ENCODE peak calls at places on chromosome 20, in nine cellular contexts. One of them, this sample, is unnamed.

GRCh38 chr20:24470031-24470781 is 777 bp downstream of the SYNDIG1 start:
- DNase-seq in fibroblast of mammary gland: no peak
- DNase-seq in EL: no peak
- DNase-seq in CD8-positive, alpha-beta memory T cell: no peak
- DNase-seq in fibroblast of lung: peak
- DNase-seq in HL-60: no peak
- DNase-seq in effector memory CD4-positive, alpha-beta T cell: no peak
- DNase-seq in lung microvascular endothelial cell: no peak
- DNase-seq in astrocyte of the spinal cord: peak
- DNase-seq in this sample: no peak

GRCh38 chr20:7387638-7388193 is 552.5 kb downstream of the HAO1 start:
- DNase-seq in lung microvascular endothelial cell: no peak
- DNase-seq in CD8-positive, alpha-beta memory T cell: no peak
- DNase-seq in effector memory CD4-positive, alpha-beta T cell: no peak
- DNase-seq in fibroblast of mammary gland: no peak
- DNase-seq in HL-60: no peak
- DNase-seq in EL: no peak
- DNase-seq in astrocyte of the spinal cord: no peak
- DNase-seq in fibroblast of lung: no peak
- DNase-seq in this sample: no peak

GRCh38 chr20:60372282-60372681 is 414.1 kb downstream of the CDH26 start:
- DNase-seq in effector memory CD4-positive, alpha-beta T cell: no peak
- DNase-seq in astrocyte of the spinal cord: no peak
- DNase-seq in lung microvascular endothelial cell: no peak
- DNase-seq in fibroblast of lung: no peak
- DNase-seq in CD8-positive, alpha-beta memory T cell: no peak
- DNase-seq in fibroblast of mammary gland: no peak
- DNase-seq in HL-60: no peak
- DNase-seq in EL: no peak
- DNase-seq in this sample: no peak

GRCh38 chr20:60365882-60366281 is 407.7 kb downstream of the CDH26 start:
- DNase-seq in HL-60: no peak
- DNase-seq in effector memory CD4-positive, alpha-beta T cell: no peak
- DNase-seq in EL: no peak
- DNase-seq in fibroblast of mammary gland: no peak
- DNase-seq in CD8-positive, alpha-beta memory T cell: no peak
- DNase-seq in lung microvascular endothelial cell: no peak
- DNase-seq in fibroblast of lung: no peak
- DNase-seq in astrocyte of the spinal cord: no peak
- DNase-seq in this sample: no peak

GRCh38 chr20:15654208-15654649 is 919.0 kb downstream of the KIF16B start:
- DNase-seq in EL: peak
- DNase-seq in fibroblast of lung: peak
- DNase-seq in lung microvascular endothelial cell: peak
- DNase-seq in CD8-positive, alpha-beta memory T cell: no peak
- DNase-seq in effector memory CD4-positive, alpha-beta T cell: no peak
- DNase-seq in astrocyte of the spinal cord: peak
- DNase-seq in fibroblast of mammary gland: peak
- DNase-seq in HL-60: peak
- DNase-seq in this sample: no peak

GRCh38 chr20:1712634-1713625 is 55.4 kb upstream of the SIRPG start:
- DNase-seq in fibroblast of lung: no peak
- DNase-seq in lung microvascular endothelial cell: no peak
- DNase-seq in EL: peak
- DNase-seq in astrocyte of the spinal cord: no peak
- DNase-seq in CD8-positive, alpha-beta memory T cell: no peak
- DNase-seq in effector memory CD4-positive, alpha-beta T cell: no peak
- DNase-seq in fibroblast of mammary gland: no peak
- DNase-seq in HL-60: no peak
- DNase-seq in this sample: no peak

GRCh38 chr20:10551732-10552724 is 116.9 kb downstream of the SLX4IP start:
- DNase-seq in astrocyte of the spinal cord: peak
- DNase-seq in HL-60: peak
- DNase-seq in lung microvascular endothelial cell: no peak
- DNase-seq in fibroblast of lung: no peak
- DNase-seq in CD8-positive, alpha-beta memory T cell: no peak
- DNase-seq in EL: no peak
- DNase-seq in effector memory CD4-positive, alpha-beta T cell: no peak
- DNase-seq in fibroblast of mammary gland: no peak
- DNase-seq in this sample: no peak

GRCh38 chr20:34043025-34043424 is 49.3 kb downstream of the RALY start:
- DNase-seq in HL-60: no peak
- DNase-seq in EL: no peak
- DNase-seq in lung microvascular endothelial cell: no peak
- DNase-seq in CD8-positive, alpha-beta memory T cell: no peak
- DNase-seq in effector memory CD4-positive, alpha-beta T cell: no peak
- DNase-seq in fibroblast of mammary gland: no peak
- DNase-seq in astrocyte of the spinal cord: no peak
- DNase-seq in fibroblast of lung: no peak
- DNase-seq in this sample: no peak

GRCh38 chr20:63322146-63322922 is 29.3 kb downstream of the COL20A1 start:
- DNase-seq in HL-60: no peak
- DNase-seq in astrocyte of the spinal cord: no peak
- DNase-seq in CD8-positive, alpha-beta memory T cell: no peak
- DNase-seq in EL: no peak
- DNase-seq in fibroblast of lung: no peak
- DNase-seq in effector memory CD4-positive, alpha-beta T cell: no peak
- DNase-seq in fibroblast of mammary gland: no peak
- DNase-seq in lung microvascular endothelial cell: no peak
- DNase-seq in this sample: no peak

GRCh38 chr20:47950103-47950502 is 164.8 kb upstream of the SULF2 start:
- DNase-seq in fibroblast of mammary gland: peak
- DNase-seq in EL: peak
- DNase-seq in effector memory CD4-positive, alpha-beta T cell: no peak
- DNase-seq in fibroblast of lung: peak
- DNase-seq in astrocyte of the spinal cord: no peak
- DNase-seq in CD8-positive, alpha-beta memory T cell: no peak
- DNase-seq in HL-60: no peak
- DNase-seq in lung microvascular endothelial cell: peak
- DNase-seq in this sample: no peak

GRCh38 chr20:40965671-40966070 is 63.0 kb upstream of the TOP1 start:
- DNase-seq in astrocyte of the spinal cord: no peak
- DNase-seq in lung microvascular endothelial cell: no peak
- DNase-seq in HL-60: no peak
- DNase-seq in CD8-positive, alpha-beta memory T cell: no peak
- DNase-seq in EL: no peak
- DNase-seq in fibroblast of mammary gland: no peak
- DNase-seq in effector memory CD4-positive, alpha-beta T cell: no peak
- DNase-seq in fibroblast of lung: no peak
- DNase-seq in this sample: no peak

GRCh38 chr20:15076785-15077184 is 739.4 kb upstream of the FLRT3 start:
- DNase-seq in effector memory CD4-positive, alpha-beta T cell: no peak
- DNase-seq in EL: no peak
- DNase-seq in lung microvascular endothelial cell: no peak
- DNase-seq in fibroblast of lung: no peak
- DNase-seq in astrocyte of the spinal cord: no peak
- DNase-seq in CD8-positive, alpha-beta memory T cell: no peak
- DNase-seq in HL-60: no peak
- DNase-seq in fibroblast of mammary gland: no peak
- DNase-seq in this sample: no peak

GRCh38 chr20:1569417-1569861 is 11.9 kb upstream of the SIRPD start:
- DNase-seq in fibroblast of mammary gland: peak
- DNase-seq in HL-60: peak
- DNase-seq in lung microvascular endothelial cell: no peak
- DNase-seq in CD8-positive, alpha-beta memory T cell: no peak
- DNase-seq in effector memory CD4-positive, alpha-beta T cell: no peak
- DNase-seq in astrocyte of the spinal cord: no peak
- DNase-seq in EL: peak
- DNase-seq in fibroblast of lung: peak
- DNase-seq in this sample: peak

GRCh38 chr20:10985536-10985935 is 311.7 kb upstream of the JAG1 start:
- DNase-seq in lung microvascular endothelial cell: peak
- DNase-seq in astrocyte of the spinal cord: peak
- DNase-seq in HL-60: no peak
- DNase-seq in CD8-positive, alpha-beta memory T cell: no peak
- DNase-seq in fibroblast of mammary gland: peak
- DNase-seq in EL: peak
- DNase-seq in effector memory CD4-positive, alpha-beta T cell: no peak
- DNase-seq in fibroblast of lung: peak
- DNase-seq in this sample: peak

GRCh38 chr20:7859371-7859802 is 80.9 kb downstream of the HAO1 start:
- DNase-seq in CD8-positive, alpha-beta memory T cell: no peak
- DNase-seq in effector memory CD4-positive, alpha-beta T cell: no peak
- DNase-seq in fibroblast of mammary gland: peak
- DNase-seq in HL-60: peak
- DNase-seq in fibroblast of lung: peak
- DNase-seq in lung microvascular endothelial cell: peak
- DNase-seq in EL: peak
- DNase-seq in astrocyte of the spinal cord: peak
- DNase-seq in this sample: peak

GRCh38 chr20:32450484-32451061 is 92.4 kb downstream of the ASXL1 start:
- DNase-seq in astrocyte of the spinal cord: no peak
- DNase-seq in fibroblast of mammary gland: no peak
- DNase-seq in CD8-positive, alpha-beta memory T cell: no peak
- DNase-seq in lung microvascular endothelial cell: no peak
- DNase-seq in EL: no peak
- DNase-seq in fibroblast of lung: no peak
- DNase-seq in effector memory CD4-positive, alpha-beta T cell: no peak
- DNase-seq in HL-60: no peak
- DNase-seq in this sample: no peak

GRCh38 chr20:61901421-61902212 is 164.1 kb downstream of the TAF4 start:
- DNase-seq in lung microvascular endothelial cell: no peak
- DNase-seq in astrocyte of the spinal cord: no peak
- DNase-seq in HL-60: no peak
- DNase-seq in fibroblast of mammary gland: no peak
- DNase-seq in EL: peak
- DNase-seq in effector memory CD4-positive, alpha-beta T cell: no peak
- DNase-seq in fibroblast of lung: peak
- DNase-seq in CD8-positive, alpha-beta memory T cell: no peak
- DNase-seq in this sample: no peak

GRCh38 chr20:967796-968742 is 34.0 kb downstream of the RSPO4 start:
- DNase-seq in astrocyte of the spinal cord: peak
- DNase-seq in CD8-positive, alpha-beta memory T cell: no peak
- DNase-seq in effector memory CD4-positive, alpha-beta T cell: no peak
- DNase-seq in EL: peak
- DNase-seq in HL-60: peak
- DNase-seq in fibroblast of mammary gland: peak
- DNase-seq in lung microvascular endothelial cell: peak
- DNase-seq in fibroblast of lung: peak
- DNase-seq in this sample: no peak

GRCh38 chr20:48886811-48887210 is 34.7 kb upstream of the ARFGEF2 start:
- DNase-seq in CD8-positive, alpha-beta memory T cell: no peak
- DNase-seq in fibroblast of lung: no peak
- DNase-seq in lung microvascular endothelial cell: no peak
- DNase-seq in astrocyte of the spinal cord: no peak
- DNase-seq in EL: no peak
- DNase-seq in HL-60: no peak
- DNase-seq in fibroblast of mammary gland: no peak
- DNase-seq in effector memory CD4-positive, alpha-beta T cell: no peak
- DNase-seq in this sample: no peak

GRCh38 chr20:19176483-19176882 is 36.0 kb upstream of the SLC24A3 start:
- DNase-seq in EL: no peak
- DNase-seq in lung microvascular endothelial cell: no peak
- DNase-seq in fibroblast of mammary gland: no peak
- DNase-seq in effector memory CD4-positive, alpha-beta T cell: no peak
- DNase-seq in CD8-positive, alpha-beta memory T cell: no peak
- DNase-seq in HL-60: no peak
- DNase-seq in fibroblast of lung: no peak
- DNase-seq in astrocyte of the spinal cord: no peak
- DNase-seq in this sample: no peak

GRCh38 chr20:10978713-10979112 is 304.9 kb upstream of the JAG1 start:
- DNase-seq in fibroblast of lung: no peak
- DNase-seq in CD8-positive, alpha-beta memory T cell: no peak
- DNase-seq in EL: no peak
- DNase-seq in effector memory CD4-positive, alpha-beta T cell: no peak
- DNase-seq in fibroblast of mammary gland: no peak
- DNase-seq in lung microvascular endothelial cell: no peak
- DNase-seq in astrocyte of the spinal cord: no peak
- DNase-seq in HL-60: no peak
- DNase-seq in this sample: no peak

GRCh38 chr20:57656252-57656820 is 36.1 kb upstream of the ZBP1 start:
- DNase-seq in HL-60: no peak
- DNase-seq in EL: no peak
- DNase-seq in fibroblast of mammary gland: no peak
- DNase-seq in astrocyte of the spinal cord: no peak
- DNase-seq in lung microvascular endothelial cell: no peak
- DNase-seq in fibroblast of lung: no peak
- DNase-seq in effector memory CD4-positive, alpha-beta T cell: no peak
- DNase-seq in CD8-positive, alpha-beta memory T cell: no peak
- DNase-seq in this sample: no peak

GRCh38 chr20:17543531-17543961 is 12.4 kb upstream of the BFSP1 start:
- DNase-seq in CD8-positive, alpha-beta memory T cell: no peak
- DNase-seq in fibroblast of mammary gland: peak
- DNase-seq in HL-60: no peak
- DNase-seq in fibroblast of lung: peak
- DNase-seq in lung microvascular endothelial cell: no peak
- DNase-seq in EL: peak
- DNase-seq in effector memory CD4-positive, alpha-beta T cell: no peak
- DNase-seq in astrocyte of the spinal cord: peak
- DNase-seq in this sample: peak

GRCh38 chr20:25749667-25750066 is 53.0 kb upstream of the ZNF337 start:
- DNase-seq in astrocyte of the spinal cord: no peak
- DNase-seq in CD8-positive, alpha-beta memory T cell: no peak
- DNase-seq in EL: no peak
- DNase-seq in HL-60: no peak
- DNase-seq in fibroblast of mammary gland: no peak
- DNase-seq in lung microvascular endothelial cell: no peak
- DNase-seq in effector memory CD4-positive, alpha-beta T cell: no peak
- DNase-seq in fibroblast of lung: no peak
- DNase-seq in this sample: no peak

GRCh38 chr20:25139061-25139705 is 56.3 kb upstream of the ENTPD6 start:
- DNase-seq in fibroblast of mammary gland: no peak
- DNase-seq in effector memory CD4-positive, alpha-beta T cell: no peak
- DNase-seq in astrocyte of the spinal cord: no peak
- DNase-seq in EL: no peak
- DNase-seq in fibroblast of lung: no peak
- DNase-seq in CD8-positive, alpha-beta memory T cell: no peak
- DNase-seq in lung microvascular endothelial cell: peak
- DNase-seq in HL-60: no peak
- DNase-seq in this sample: no peak

GRCh38 chr20:19835533-19836222 is 77.6 kb downstream of the RIN2 start:
- DNase-seq in HL-60: no peak
- DNase-seq in fibroblast of lung: no peak
- DNase-seq in EL: no peak
- DNase-seq in CD8-positive, alpha-beta memory T cell: no peak
- DNase-seq in lung microvascular endothelial cell: no peak
- DNase-seq in effector memory CD4-positive, alpha-beta T cell: no peak
- DNase-seq in fibroblast of mammary gland: no peak
- DNase-seq in astrocyte of the spinal cord: no peak
- DNase-seq in this sample: no peak

GRCh38 chr20:12598894-12599293 is 409.9 kb upstream of the SPTLC3 start:
- DNase-seq in HL-60: no peak
- DNase-seq in fibroblast of lung: no peak
- DNase-seq in fibroblast of mammary gland: no peak
- DNase-seq in astrocyte of the spinal cord: no peak
- DNase-seq in lung microvascular endothelial cell: no peak
- DNase-seq in CD8-positive, alpha-beta memory T cell: no peak
- DNase-seq in effector memory CD4-positive, alpha-beta T cell: no peak
- DNase-seq in EL: no peak
- DNase-seq in this sample: no peak

GRCh38 chr20:41006126-41006935 is 22.3 kb upstream of the TOP1 start:
- DNase-seq in EL: no peak
- DNase-seq in fibroblast of lung: no peak
- DNase-seq in lung microvascular endothelial cell: no peak
- DNase-seq in CD8-positive, alpha-beta memory T cell: no peak
- DNase-seq in HL-60: no peak
- DNase-seq in fibroblast of mammary gland: no peak
- DNase-seq in effector memory CD4-positive, alpha-beta T cell: no peak
- DNase-seq in astrocyte of the spinal cord: no peak
- DNase-seq in this sample: no peak

GRCh38 chr20:29443819-29444218 is 1813.6 kb upstream of the DEFB115 start:
- DNase-seq in fibroblast of lung: no peak
- DNase-seq in lung microvascular endothelial cell: no peak
- DNase-seq in effector memory CD4-positive, alpha-beta T cell: no peak
- DNase-seq in astrocyte of the spinal cord: no peak
- DNase-seq in fibroblast of mammary gland: no peak
- DNase-seq in EL: peak
- DNase-seq in CD8-positive, alpha-beta memory T cell: no peak
- DNase-seq in HL-60: no peak
- DNase-seq in this sample: no peak

GRCh38 chr20:7703436-7703835 is 236.8 kb downstream of the HAO1 start:
- DNase-seq in HL-60: no peak
- DNase-seq in fibroblast of mammary gland: no peak
- DNase-seq in EL: no peak
- DNase-seq in lung microvascular endothelial cell: no peak
- DNase-seq in effector memory CD4-positive, alpha-beta T cell: no peak
- DNase-seq in astrocyte of the spinal cord: no peak
- DNase-seq in fibroblast of lung: no peak
- DNase-seq in CD8-positive, alpha-beta memory T cell: no peak
- DNase-seq in this sample: no peak

GRCh38 chr20:6828794-6829423 is 61.4 kb downstream of the BMP2 start:
- DNase-seq in fibroblast of mammary gland: peak
- DNase-seq in EL: peak
- DNase-seq in lung microvascular endothelial cell: peak
- DNase-seq in CD8-positive, alpha-beta memory T cell: no peak
- DNase-seq in astrocyte of the spinal cord: peak
- DNase-seq in fibroblast of lung: peak
- DNase-seq in HL-60: peak
- DNase-seq in effector memory CD4-positive, alpha-beta T cell: no peak
- DNase-seq in this sample: peak